ENCODE peak calls at places on chromosomes 6 and 20, in ten cellular contexts. C is stimulated activated CD4-positive, alpha-beta T cell treated with anti-CD3 and anti-CD28 coated beads, Interleukin-4, amount 100 ng/mL, for 48 hours; Z is WTC11; P is fibroblast of mammary gland; F is GM12865; G is CD4-positive, alpha-beta memory T cell; A is SK-MEL-5; H is activated CD4-positive, alpha-beta T cell treated with anti-CD3 and anti-CD28 coated beads, Interleukin-2, amount 50 U/mL, for 24 hours; X is cardiac muscle cell; B is effector memory CD4-positive, alpha-beta T cell. S is an unnamed sample.

GRCh38 chr6:83057705-83058321 is 7.8 kb downstream of the UBE3D start:
- DNase-seq in C (no peak), Z (peak), P (peak), F (peak), G (peak), A (peak), H (no peak), X (peak), B (no peak), S (peak)

GRCh38 chr6:134245041-134245440 is 72.9 kb downstream of the SGK1 start:
- DNase-seq in C (no peak), Z (no peak), P (peak), F (no peak), G (no peak), A (no peak), H (no peak), X (no peak), B (no peak), S (no peak)

GRCh38 chr6:49326337-49326736 is 136.7 kb downstream of the MMUT start:
- DNase-seq in C (no peak), Z (no peak), P (peak), F (no peak), G (no peak), A (no peak), H (no peak), X (no peak), B (no peak), S (no peak)

GRCh38 chr20:44481719-44482416 is 6.2 kb downstream of the TTPAL start:
- DNase-seq in C (no peak), Z (no peak), P (no peak), F (no peak), G (no peak), A (no peak), H (no peak), X (no peak), B (no peak), S (no peak)

GRCh38 chr20:48571945-48572589 is 255.7 kb downstream of the PREX1 start:
- DNase-seq in C (no peak), Z (no peak), P (no peak), F (no peak), G (no peak), A (no peak), H (no peak), X (no peak), B (no peak), S (no peak)

GRCh38 chr20:17827759-17828559 is 128.2 kb downstream of the BANF2 start:
- DNase-seq in C (no peak), Z (no peak), P (no peak), F (no peak), G (no peak), A (no peak), H (no peak), X (no peak), B (no peak), S (no peak)

GRCh38 chr6:163180874-163181541 is 233.5 kb upstream of the QKI start:
- DNase-seq in C (no peak), Z (peak), P (peak), F (peak), G (no peak), A (peak), H (no peak), X (peak), B (no peak), S (peak)

GRCh38 chr6:154039231-154039842 is at the start of gene OPRM1:
- DNase-seq in C (peak), Z (peak), P (peak), F (peak), G (no peak), A (peak), H (peak), X (peak), B (no peak), S (peak)

GRCh38 chr6:108118791-108119211 is 44.3 kb upstream of the OSTM1 start:
- DNase-seq in C (no peak), Z (no peak), P (peak), F (no peak), G (no peak), A (no peak), H (no peak), X (no peak), B (no peak), S (no peak)

GRCh38 chr20:17613328-17614175 is 43.7 kb downstream of the DSTN start:
- DNase-seq in C (no peak), Z (no peak), P (no peak), F (no peak), G (no peak), A (no peak), H (no peak), X (no peak), B (no peak), S (no peak)

GRCh38 chr6:47146426-47147174 is 104.5 kb upstream of the ADGRF1 start:
- DNase-seq in C (no peak), Z (no peak), P (peak), F (no peak), G (no peak), A (peak), H (no peak), X (no peak), B (no peak), S (no peak)

GRCh38 chr20:17505664-17506517 is 25.3 kb downstream of the BFSP1 start:
- DNase-seq in C (peak), Z (no peak), P (peak), F (no peak), G (no peak), A (no peak), H (peak), X (no peak), B (peak), S (no peak)

GRCh38 chr6:85321926-85322325 is 128.0 kb upstream of the NT5E start:
- DNase-seq in C (no peak), Z (peak), P (no peak), F (no peak), G (no peak), A (no peak), H (no peak), X (no peak), B (no peak), S (peak)

GRCh38 chr6:56040875-56041274 is 165.5 kb upstream of the BMP5 start:
- DNase-seq in C (no peak), Z (no peak), P (peak), F (no peak), G (no peak), A (no peak), H (no peak), X (no peak), B (no peak), S (no peak)

GRCh38 chr6:170152111-170152926 is 138.6 kb downstream of the DLL1 start:
- DNase-seq in C (no peak), Z (no peak), P (peak), F (no peak), G (no peak), A (peak), H (no peak), X (no peak), B (no peak), S (no peak)

GRCh38 chr6:158589371-158589770 is 29.5 kb downstream of the TMEM181 start:
- DNase-seq in C (no peak), Z (no peak), P (no peak), F (no peak), G (no peak), A (no peak), H (no peak), X (no peak), B (no peak), S (no peak)

GRCh38 chr6:3913077-3913957 is 64.1 kb downstream of the FAM50B start:
- DNase-seq in C (no peak), Z (no peak), P (peak), F (no peak), G (no peak), A (no peak), H (no peak), X (no peak), B (no peak), S (peak)

GRCh38 chr6:136920858-136921520 is 1.1 kb upstream of the SLC35D3 start:
- DNase-seq in C (no peak), Z (peak), P (peak), F (peak), G (peak), A (no peak), H (no peak), X (peak), B (no peak), S (peak)

GRCh38 chr6:16278048-16278724 is 39.8 kb downstream of the GMPR start:
- DNase-seq in C (no peak), Z (no peak), P (no peak), F (no peak), G (no peak), A (no peak), H (no peak), X (peak), B (no peak), S (no peak)